ENCODE peak calls at places on chromosomes 13 and 19, in five cellular contexts. One of them, this sample, is unnamed.

GRCh38 chr19:14073925-14074838 is 1.6 kb downstream of the MISP3 start:
- DNase-seq in hepatocyte: peak; percentile 62
- DNase-seq in HCT116: no peak
- DNase-seq in GM23338: no peak
- DNase-seq in MM.1S: no peak
- DNase-seq in this sample: peak; percentile 50

GRCh38 chr13:113837554-113838355 is 26.1 kb downstream of the GAS6 start:
- DNase-seq in hepatocyte: peak; percentile 93
- DNase-seq in HCT116: peak; percentile 67
- DNase-seq in GM23338: no peak
- DNase-seq in MM.1S: no peak
- DNase-seq in this sample: peak; percentile 73

GRCh38 chr19:53504903-53505302 is 33.0 kb upstream of the ZNF331 start:
- DNase-seq in hepatocyte: peak; percentile 61
- DNase-seq in HCT116: no peak
- DNase-seq in GM23338: no peak
- DNase-seq in MM.1S: no peak
- DNase-seq in this sample: no peak

GRCh38 chr19:58570770-58571574 is 2.2 kb downstream of the MZF1 start:
- DNase-seq in hepatocyte: peak; percentile 10
- DNase-seq in HCT116: no peak
- DNase-seq in GM23338: no peak
- DNase-seq in MM.1S: no peak
- DNase-seq in this sample: no peak

GRCh38 chr13:114077938-114078335 is 54.5 kb downstream of the RASA3 start:
- DNase-seq in hepatocyte: peak; percentile 71
- DNase-seq in HCT116: no peak
- DNase-seq in GM23338: peak; percentile 53
- DNase-seq in MM.1S: no peak
- DNase-seq in this sample: no peak

GRCh38 chr13:50589139-50589538 is 254.4 kb downstream of the DLEU7 start:
- DNase-seq in hepatocyte: peak; percentile 11
- DNase-seq in HCT116: no peak
- DNase-seq in GM23338: no peak
- DNase-seq in MM.1S: no peak
- DNase-seq in this sample: no peak

GRCh38 chr19:8069116-8069973 is 16.8 kb downstream of the CCL25 start:
- DNase-seq in hepatocyte: no peak
- DNase-seq in HCT116: no peak
- DNase-seq in GM23338: peak; percentile 90
- DNase-seq in MM.1S: peak; percentile 31
- DNase-seq in this sample: no peak

GRCh38 chr13:60571571-60571970 is 174.6 kb downstream of the TDRD3 start:
- DNase-seq in hepatocyte: no peak
- DNase-seq in HCT116: no peak
- DNase-seq in GM23338: no peak
- DNase-seq in MM.1S: no peak
- DNase-seq in this sample: no peak

GRCh38 chr19:55831846-55832245 is at the start of gene NLRP11:
- DNase-seq in hepatocyte: no peak
- DNase-seq in HCT116: no peak
- DNase-seq in GM23338: no peak
- DNase-seq in MM.1S: no peak
- DNase-seq in this sample: peak; percentile 36

GRCh38 chr19:52028027-52028779 is at the start of gene ZNF614:
- DNase-seq in hepatocyte: peak; percentile 93
- DNase-seq in HCT116: peak; percentile 54
- DNase-seq in GM23338: peak; percentile 93
- DNase-seq in MM.1S: peak; percentile 82
- DNase-seq in this sample: peak; percentile 75

GRCh38 chr19:53537523-53538377 is at the start of gene ZNF331:
- DNase-seq in hepatocyte: peak; percentile 86
- DNase-seq in HCT116: no peak
- DNase-seq in GM23338: peak; percentile 85
- DNase-seq in MM.1S: no peak
- DNase-seq in this sample: no peak

GRCh38 chr13:80408270-80408669 is 67.3 kb upstream of the SPRY2 start:
- DNase-seq in hepatocyte: no peak
- DNase-seq in HCT116: no peak
- DNase-seq in GM23338: peak; percentile 35
- DNase-seq in MM.1S: no peak
- DNase-seq in this sample: no peak

GRCh38 chr13:99666146-99666805 is 165.0 kb downstream of the TM9SF2 start:
- DNase-seq in hepatocyte: no peak
- DNase-seq in HCT116: no peak
- DNase-seq in GM23338: no peak
- DNase-seq in MM.1S: no peak
- DNase-seq in this sample: peak; percentile 20

GRCh38 chr19:2043864-2044708 is 7.0 kb downstream of the MKNK2 start:
- DNase-seq in hepatocyte: peak; percentile 6
- DNase-seq in HCT116: no peak
- DNase-seq in GM23338: no peak
- DNase-seq in MM.1S: no peak
- DNase-seq in this sample: no peak

GRCh38 chr19:2041686-2042484 is 9.2 kb downstream of the MKNK2 start:
- DNase-seq in hepatocyte: peak; percentile 98
- DNase-seq in HCT116: peak; percentile 82
- DNase-seq in GM23338: peak; percentile 97
- DNase-seq in MM.1S: peak; percentile 99
- DNase-seq in this sample: no peak

GRCh38 chr19:2044709-2045500 is 6.1 kb downstream of the MKNK2 start:
- DNase-seq in hepatocyte: peak; percentile 5
- DNase-seq in HCT116: no peak
- DNase-seq in GM23338: no peak
- DNase-seq in MM.1S: no peak
- DNase-seq in this sample: no peak

GRCh38 chr19:2042485-2043268 is 8.4 kb downstream of the MKNK2 start:
- DNase-seq in hepatocyte: peak; percentile 54
- DNase-seq in HCT116: no peak
- DNase-seq in GM23338: peak; percentile 54
- DNase-seq in MM.1S: no peak
- DNase-seq in this sample: no peak

DNA sequence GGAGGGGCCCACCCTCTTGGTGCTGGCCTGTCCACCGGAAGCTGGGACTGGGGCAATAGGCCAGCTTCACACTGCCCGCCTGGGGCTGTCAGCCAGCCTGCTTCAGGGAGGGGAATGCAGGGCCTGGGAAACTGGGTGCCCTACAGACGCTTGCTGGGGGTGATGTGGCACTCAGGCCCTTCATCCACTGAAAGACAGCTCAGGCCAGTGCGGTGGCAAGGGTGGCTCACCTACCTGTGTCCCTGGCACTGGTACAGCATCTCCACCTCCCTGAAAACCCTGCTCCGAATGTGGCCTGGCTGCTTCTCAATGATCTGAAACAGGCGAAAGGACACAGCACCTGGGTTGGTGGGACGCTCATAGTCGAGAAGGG is 7.8 kb downstream of the MKNK2 start:
- DNase-seq in hepatocyte: peak; percentile 5
- DNase-seq in HCT116: no peak
- DNase-seq in GM23338: no peak
- DNase-seq in MM.1S: no peak
- DNase-seq in this sample: no peak
- H4K20me1 ChIP-seq in hepatocyte: peaks cover 39% of the 10 kb centered on the region
- H4K20me1 ChIP-seq in HCT116: peaks cover 5% of the 10 kb centered on the region
- H4K20me1 ChIP-seq in GM23338: peaks cover 6% of the 10 kb centered on the region
- H4K20me1 ChIP-seq in MM.1S: no peaks in the 10 kb centered on the region
- H4K20me1 ChIP-seq in this sample: peaks cover 38% of the 10 kb centered on the region

DNA sequence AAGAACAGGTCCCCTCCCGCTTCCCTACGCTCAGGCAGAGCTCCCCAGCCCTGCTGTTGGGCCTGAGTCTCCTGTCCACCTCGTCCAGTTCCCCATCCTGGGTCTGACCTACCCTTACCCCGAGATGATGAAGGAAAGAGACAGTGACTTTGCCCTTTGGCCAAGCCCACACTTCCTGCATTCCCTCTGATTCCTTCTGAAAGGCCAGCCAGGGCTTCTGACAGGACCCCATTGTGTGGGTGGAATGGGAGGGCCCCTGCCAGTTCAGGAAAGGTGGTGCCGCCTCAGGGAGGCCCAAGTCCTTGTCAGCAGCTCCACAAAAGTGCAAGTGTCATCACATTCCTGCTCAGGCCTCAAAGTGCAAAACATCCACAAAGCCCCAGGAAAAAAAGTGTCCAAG is 177.8 kb downstream of the PAN3 start:
- DNase-seq in hepatocyte: peak; percentile 38
- DNase-seq in HCT116: no peak
- DNase-seq in GM23338: no peak
- DNase-seq in MM.1S: no peak
- DNase-seq in this sample: no peak
- H3K4me2 ChIP-seq in hepatocyte: no peak overlapping the region
- H3K4me2 ChIP-seq in HCT116: no peak overlapping the region
- H3K4me2 ChIP-seq in GM23338: no peak overlapping the region
- H3K4me2 ChIP-seq in MM.1S: no peak overlapping the region
- H3K4me2 ChIP-seq in this sample: no peak overlapping the region

DNA sequence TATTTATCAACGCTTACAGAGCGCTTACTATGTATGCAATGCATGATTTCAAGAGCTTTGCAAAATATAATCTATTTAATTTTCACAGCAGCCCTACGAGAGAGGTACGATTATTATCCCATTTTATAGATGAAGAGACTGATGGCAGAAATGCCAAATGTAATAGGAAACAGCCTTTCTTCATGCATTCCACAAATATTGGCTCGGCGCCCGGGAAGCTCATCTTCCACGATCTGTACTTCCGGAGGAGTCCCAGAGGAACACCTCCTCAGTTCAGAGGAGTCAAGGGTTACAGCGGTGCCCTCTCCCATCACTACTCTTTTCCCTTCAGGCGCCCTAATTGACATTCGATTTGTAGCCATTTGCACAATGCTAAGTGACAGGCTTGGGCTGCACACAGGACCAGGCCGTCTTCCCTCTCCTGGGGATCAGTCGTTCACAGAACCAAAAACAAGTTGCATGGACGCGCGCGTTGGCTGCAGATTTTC is 1.1 kb upstream of the ARHGAP35 start:
- DNase-seq in hepatocyte: peak; percentile 69
- DNase-seq in HCT116: no peak
- DNase-seq in GM23338: no peak
- DNase-seq in MM.1S: no peak
- DNase-seq in this sample: no peak
- H3K9me2 ChIP-seq in hepatocyte: no peaks in the 10 kb centered on the region
- H3K9me2 ChIP-seq in HCT116: no peaks in the 10 kb centered on the region
- H3K9me2 ChIP-seq in GM23338: no peaks in the 10 kb centered on the region
- H3K9me2 ChIP-seq in MM.1S: no peaks in the 10 kb centered on the region
- H3K9me2 ChIP-seq in this sample: no peaks in the 10 kb centered on the region

GRCh38 chr19:1220452-1221037 is 15.0 kb downstream of the STK11 start:
- DNase-seq in hepatocyte: no peak
- DNase-seq in HCT116: no peak
- DNase-seq in GM23338: no peak
- DNase-seq in MM.1S: no peak
- DNase-seq in this sample: no peak

GRCh38 chr19:1222394-1222793 is 15.4 kb downstream of the CBARP start:
- DNase-seq in hepatocyte: no peak
- DNase-seq in HCT116: no peak
- DNase-seq in GM23338: no peak
- DNase-seq in MM.1S: no peak
- DNase-seq in this sample: no peak

GRCh38 chr19:1221141-1221903 is 15.7 kb downstream of the STK11 start:
- DNase-seq in hepatocyte: peak; percentile 72
- DNase-seq in HCT116: no peak
- DNase-seq in GM23338: no peak
- DNase-seq in MM.1S: no peak
- DNase-seq in this sample: no peak

GRCh38 chr19:1223018-1223855 is 14.6 kb downstream of the CBARP start:
- DNase-seq in hepatocyte: peak; percentile 68
- DNase-seq in HCT116: no peak
- DNase-seq in GM23338: peak; percentile 81
- DNase-seq in MM.1S: no peak
- DNase-seq in this sample: no peak

GRCh38 chr19:1221904-1222255 is 15.9 kb downstream of the CBARP start:
- DNase-seq in hepatocyte: no peak
- DNase-seq in HCT116: no peak
- DNase-seq in GM23338: no peak
- DNase-seq in MM.1S: no peak
- DNase-seq in this sample: no peak
- H4K20me1 ChIP-seq in hepatocyte: peaks cover 24% of the 10 kb centered on the region
- H4K20me1 ChIP-seq in HCT116: no peaks in the 10 kb centered on the region
- H4K20me1 ChIP-seq in GM23338: peaks cover 12% of the 10 kb centered on the region
- H4K20me1 ChIP-seq in MM.1S: no peaks in the 10 kb centered on the region
- H4K20me1 ChIP-seq in this sample: peaks cover 15% of the 10 kb centered on the region

GRCh38 chr19:9883764-9884163 is 48.6 kb downstream of the PIN1 start:
- DNase-seq in hepatocyte: no peak
- DNase-seq in HCT116: no peak
- DNase-seq in GM23338: no peak
- DNase-seq in MM.1S: no peak
- DNase-seq in this sample: no peak
- H3K4me2 ChIP-seq in hepatocyte: no peak overlapping the region
- H3K4me2 ChIP-seq in HCT116: peak overlapping the region; percentile 51
- H3K4me2 ChIP-seq in GM23338: peak overlapping the region; percentile 26
- H3K4me2 ChIP-seq in MM.1S: no peak overlapping the region
- H3K4me2 ChIP-seq in this sample: peak overlapping the region; percentile 56